ENCODE peak calls at places on chromosomes 3 and 15, in nine cellular contexts. Y is pancreas, G is GM13977, O is GM12891, L is amniotic epithelial cell, V is hepatocyte, J is iris pigment epithelial cell, A is WTC11, W is PC-3. I is an unnamed sample.

GRCh38 chr3:71875461-71875947 is 90.6 kb upstream of the PROK2 start:
- DNase-seq in Y (peak; percentile 73), G (peak; percentile 71), O (peak; percentile 37), L (peak; percentile 56), V (peak; percentile 89), J (peak; percentile 69), A (peak; percentile 93), W (peak; percentile 83), I (peak; percentile 92)

GRCh38 chr15:62067448-62068044 is 769 bp downstream of the C2CD4A start:
- DNase-seq in Y (peak; percentile 60), G (peak; percentile 29), O (peak; percentile 6), L (no peak), V (peak; percentile 28), J (no peak), A (peak; percentile 51), W (peak; percentile 11), I (peak; percentile 55)

GRCh38 chr3:99577160-99577559 is 61.2 kb upstream of the COL8A1 start:
- DNase-seq in Y (no peak), G (no peak), O (no peak), L (peak; percentile 45), V (no peak), J (peak; percentile 89), A (no peak), W (no peak), I (no peak)

GRCh38 chr3:101836907-101837598 is 12.3 kb upstream of the NFKBIZ start:
- DNase-seq in Y (no peak), G (no peak), O (no peak), L (peak; percentile 85), V (no peak), J (peak; percentile 93), A (no peak), W (peak; percentile 67), I (no peak)

GRCh38 chr3:151301787-151302186 is 14.8 kb downstream of the GPR87 start:
- DNase-seq in Y (no peak), G (no peak), O (no peak), L (peak; percentile 85), V (no peak), J (peak; percentile 90), A (no peak), W (peak; percentile 89), I (no peak)

GRCh38 chr3:3693593-3693992 is 105.6 kb upstream of the LRRN1 start:
- DNase-seq in Y (no peak), G (no peak), O (no peak), L (no peak), V (no peak), J (no peak), A (no peak), W (no peak), I (no peak)

GRCh38 chr15:78951841-78952238 is 7.0 kb upstream of the CTSH start:
- DNase-seq in Y (no peak), G (no peak), O (no peak), L (peak; percentile 90), V (peak; percentile 64), J (peak; percentile 60), A (no peak), W (peak; percentile 89), I (no peak)

GRCh38 chr3:58874248-58874741 is 175.5 kb downstream of the CFAP20DC start:
- DNase-seq in Y (no peak), G (peak; percentile 29), O (no peak), L (no peak), V (no peak), J (peak; percentile 26), A (no peak), W (peak; percentile 84), I (no peak)

GRCh38 chr3:80334534-80334933 is 566.7 kb upstream of the ROBO1 start:
- DNase-seq in Y (no peak), G (no peak), O (no peak), L (no peak), V (no peak), J (no peak), A (no peak), W (no peak), I (no peak)

GRCh38 chr3:196793224-196793623 is 53.6 kb downstream of the PAK2 start:
- DNase-seq in Y (no peak), G (no peak), O (no peak), L (peak; percentile 99), V (peak; percentile 80), J (peak; percentile 94), A (no peak), W (peak; percentile 99), I (peak; percentile 55)

GRCh38 chr3:42063886-42064285 is 27.3 kb upstream of the TRAK1 start:
- DNase-seq in Y (no peak), G (no peak), O (no peak), L (peak; percentile 77), V (no peak), J (peak; percentile 65), A (no peak), W (no peak), I (no peak)

GRCh38 chr3:45635475-45636256 is 41.1 kb downstream of the LIMD1 start:
- DNase-seq in Y (no peak), G (no peak), O (no peak), L (peak; percentile 94), V (peak; percentile 52), J (peak; percentile 92), A (peak; percentile 38), W (peak; percentile 56), I (no peak)

GRCh38 chr15:96232335-96232734 is 98.2 kb upstream of the NR2F2 start:
- DNase-seq in Y (no peak), G (no peak), O (no peak), L (no peak), V (no peak), J (no peak), A (no peak), W (peak; percentile 86), I (no peak)

GRCh38 chr15:50315814-50316630 is 39.0 kb downstream of the GABPB1 start:
- DNase-seq in Y (no peak), G (peak; percentile 43), O (no peak), L (peak; percentile 63), V (peak; percentile 52), J (peak; percentile 51), A (no peak), W (peak; percentile 62), I (peak; percentile 57)

GRCh38 chr3:53464424-53464823 is 30.0 kb upstream of the CACNA1D start:
- DNase-seq in Y (peak; percentile 25), G (no peak), O (no peak), L (peak; percentile 1), V (peak; percentile 21), J (peak; percentile 26), A (no peak), W (peak; percentile 62), I (peak; percentile 11)

GRCh38 chr3:193915613-193916012 is 220.3 kb upstream of the HES1 start:
- DNase-seq in Y (no peak), G (no peak), O (no peak), L (no peak), V (no peak), J (no peak), A (no peak), W (no peak), I (no peak)

GRCh38 chr3:172174396-172175253 is 135.2 kb downstream of the FNDC3B start:
- DNase-seq in Y (no peak), G (no peak), O (no peak), L (no peak), V (no peak), J (no peak), A (no peak), W (no peak), I (no peak)

GRCh38 chr3:53780806-53781205 is 65.4 kb downstream of the CHDH start:
- DNase-seq in Y (no peak), G (no peak), O (no peak), L (no peak), V (no peak), J (no peak), A (no peak), W (no peak), I (no peak)

GRCh38 chr15:88912500-88912921 is 668 bp downstream of the MFGE8 start:
- DNase-seq in Y (no peak), G (no peak), O (no peak), L (peak; percentile 70), V (peak; percentile 57), J (peak; percentile 61), A (no peak), W (no peak), I (peak; percentile 79)

GRCh38 chr3:48446425-48447193 is at the start of gene ATRIP:
- DNase-seq in Y (peak; percentile 89), G (peak; percentile 96), O (peak; percentile 94), L (peak; percentile 72), V (peak; percentile 96), J (peak; percentile 91), A (peak; percentile 93), W (peak; percentile 93), I (peak; percentile 97)

GRCh38 chr3:187989458-187990153 is 164.4 kb upstream of the LPP start:
- DNase-seq in Y (no peak), G (no peak), O (no peak), L (no peak), V (no peak), J (no peak), A (peak; percentile 75), W (no peak), I (peak; percentile 79)

GRCh38 chr15:59751552-59752413 is 62.7 kb upstream of the BNIP2 start:
- DNase-seq in Y (no peak), G (peak; percentile 18), O (no peak), L (peak; percentile 12), V (no peak), J (peak; percentile 4), A (no peak), W (no peak), I (peak; percentile 39)

GRCh38 chr15:48385431-48385830 is 54.2 kb downstream of the DUT start:
- DNase-seq in Y (no peak), G (no peak), O (no peak), L (peak; percentile 40), V (no peak), J (peak; percentile 79), A (no peak), W (no peak), I (peak; percentile 14)

GRCh38 chr15:47477253-47477652 is 240.1 kb upstream of the SEMA6D start:
- DNase-seq in Y (no peak), G (no peak), O (no peak), L (no peak), V (no peak), J (no peak), A (no peak), W (no peak), I (no peak)

GRCh38 chr3:40780341-40780800 is 255.6 kb downstream of the ZNF621 start:
- DNase-seq in Y (peak; percentile 65), G (no peak), O (no peak), L (no peak), V (peak; percentile 14), J (peak; percentile 62), A (no peak), W (peak; percentile 4), I (peak; percentile 90)

GRCh38 chr15:48145923-48146322 is 25.1 kb downstream of the SLC24A5 start:
- DNase-seq in Y (no peak), G (no peak), O (no peak), L (peak; percentile 7), V (no peak), J (peak; percentile 60), A (no peak), W (no peak), I (no peak)

GRCh38 chr3:17645074-17645698 is 97.2 kb downstream of the TBC1D5 start:
- DNase-seq in Y (no peak), G (no peak), O (no peak), L (peak; percentile 77), V (peak; percentile 75), J (peak; percentile 78), A (no peak), W (peak; percentile 85), I (peak; percentile 77)

GRCh38 chr3:49177073-49177472 is 5.7 kb downstream of the KLHDC8B start:
- DNase-seq in Y (no peak), G (no peak), O (no peak), L (no peak), V (no peak), J (no peak), A (no peak), W (no peak), I (no peak)

GRCh38 chr3:102035118-102035517 is 185.8 kb downstream of the NFKBIZ start:
- DNase-seq in Y (no peak), G (no peak), O (no peak), L (no peak), V (no peak), J (no peak), A (no peak), W (peak; percentile 68), I (no peak)

GRCh38 chr3:193560870-193561269 is 6.2 kb upstream of the ATP13A4 start:
- DNase-seq in Y (no peak), G (no peak), O (no peak), L (no peak), V (no peak), J (no peak), A (no peak), W (no peak), I (no peak)

GRCh38 chr3:52742418-52743041 is 28.2 kb downstream of the NEK4 start:
- DNase-seq in Y (no peak), G (peak; percentile 55), O (peak; percentile 13), L (peak; percentile 33), V (peak; percentile 36), J (peak; percentile 51), A (no peak), W (peak; percentile 59), I (peak; percentile 24)